ENCODE peak calls at places on chromosomes 12 and 14, in six cellular contexts. Q is IMR-90; G is CD8-positive, alpha-beta T cell; K is GM12878; M is stomach; Z is GM23338. T is an unnamed sample. For H3K4me1, the result is how much of the 10 kb centered on the place peaks cover.

GRCh38 chr12:39406257-39406656 is 36.7 kb downstream of the KIF21A start:
- DNase-seq in Q (no peak), G (no peak), K (no peak), M (no peak), Z (no peak), T (no peak)

GRCh38 chr14:23056257-23056955 is 914 bp downstream of the CDH24 start:
- DNase-seq in Q (peak), G (peak), K (no peak), M (peak), Z (peak), T (peak)

GRCh38 chr12:75553398-75553797 is 42.0 kb upstream of the KRR1 start:
- DNase-seq in Q (no peak), G (no peak), K (no peak), M (no peak), Z (peak), T (no peak)

GRCh38 chr14:103382375-103382774 is 2.8 kb upstream of the MARK3 start:
- DNase-seq in Q (peak), G (no peak), K (no peak), M (no peak), Z (no peak), T (peak)

GRCh38 chr14:69827560-69827959 is 30.5 kb upstream of the SLC10A1 start:
- DNase-seq in Q (no peak), G (no peak), K (no peak), M (no peak), Z (no peak), T (no peak)

GRCh38 chr12:52528641-52529143 is 8.5 kb upstream of the KRT5 start:
- DNase-seq in Q (no peak), G (no peak), K (no peak), M (no peak), Z (no peak), T (no peak)

GRCh38 chr12:53739285-53740129 is 12.3 kb upstream of the CALCOCO1 start:
- DNase-seq in Q (no peak), G (no peak), K (no peak), M (no peak), Z (peak), T (no peak)

GRCh38 chr12:105253882-105254513 is 18.0 kb upstream of the APPL2 start:
- DNase-seq in Q (peak), G (no peak), K (no peak), M (no peak), Z (no peak), T (peak)

GRCh38 chr14:67623114-67623513 is 3.4 kb downstream of the ARG2 start:
- DNase-seq in Q (no peak), G (no peak), K (no peak), M (no peak), Z (peak), T (no peak)

GRCh38 chr14:103625361-103626095 is 3.5 kb upstream of the KLC1 start:
- DNase-seq in Q (no peak), G (peak), K (no peak), M (no peak), Z (no peak), T (no peak)

GRCh38 chr14:80055226-80055625 is 156.1 kb downstream of the DIO2 start:
- DNase-seq in Q (peak), G (no peak), K (no peak), M (no peak), Z (no peak), T (no peak)

GRCh38 chr12:116982721-116983502 is 72.2 kb downstream of the FBXW8 start:
- DNase-seq in Q (peak), G (no peak), K (no peak), M (no peak), Z (no peak), T (no peak)

GRCh38 chr12:5969156-5969973 is 24.3 kb upstream of the ANO2 start:
- DNase-seq in Q (no peak), G (no peak), K (no peak), M (no peak), Z (no peak), T (no peak)

GRCh38 chr12:71795901-71796300 is 41.2 kb downstream of the RAB21 start:
- DNase-seq in Q (no peak), G (no peak), K (no peak), M (no peak), Z (no peak), T (no peak)

GRCh38 chr12:104351023-104351983 is 47.8 kb downstream of the EID3 start:
- DNase-seq in Q (no peak), G (no peak), K (no peak), M (no peak), Z (peak), T (peak)

GRCh38 chr14:100364403-100364802 is 41.3 kb downstream of the SLC25A47 start:
- DNase-seq in Q (no peak), G (no peak), K (no peak), M (no peak), Z (no peak), T (no peak)

GRCh38 chr14:22220427-22220826 is 368.6 kb downstream of the DAD1 start:
- DNase-seq in Q (peak), G (no peak), K (no peak), M (no peak), Z (no peak), T (no peak)

GRCh38 chr14:102929349-102930137 is 7.1 kb downstream of the AMN start:
- DNase-seq in Q (no peak), G (no peak), K (no peak), M (no peak), Z (no peak), T (no peak)

GRCh38 chr12:75568801-75569200 is 57.4 kb upstream of the KRR1 start:
- DNase-seq in Q (no peak), G (no peak), K (no peak), M (no peak), Z (no peak), T (no peak)

GRCh38 chr14:90554341-90554740 is 157.5 kb downstream of the CALM1 start:
- DNase-seq in Q (no peak), G (no peak), K (no peak), M (peak), Z (no peak), T (no peak)

GRCh38 chr14:94795372-94795771 is 25.5 kb upstream of the GSC start:
- DNase-seq in Q (no peak), G (no peak), K (no peak), M (no peak), Z (no peak), T (no peak)

GRCh38 chr12:104190151-104190550 is 25.4 kb upstream of the TXNRD1 start:
- DNase-seq in Q (peak), G (no peak), K (no peak), M (no peak), Z (no peak), T (no peak)

GRCh38 chr12:107402041-107403022 is 283.3 kb upstream of the PWP1 start:
- DNase-seq in Q (peak), G (peak), K (no peak), M (peak), Z (peak), T (peak)

GRCh38 chr12:6952121-6952859 is 1.1 kb downstream of the PTPN6 start:
- DNase-seq in Q (no peak), G (no peak), K (no peak), M (no peak), Z (no peak), T (no peak)

GRCh38 chr12:75471928-75472865 is 8.4 kb upstream of the GLIPR1 start:
- DNase-seq in Q (no peak), G (no peak), K (no peak), M (no peak), Z (no peak), T (no peak)

GRCh38 chr14:101932668-101933067 is 31.7 kb upstream of the DYNC1H1 start:
- DNase-seq in Q (peak), G (no peak), K (no peak), M (no peak), Z (no peak), T (peak)

GRCh38 chr14:90986510-90986909 is 73.9 kb downstream of the RPS6KA5 start:
- DNase-seq in Q (no peak), G (no peak), K (no peak), M (no peak), Z (peak), T (no peak)

DNA sequence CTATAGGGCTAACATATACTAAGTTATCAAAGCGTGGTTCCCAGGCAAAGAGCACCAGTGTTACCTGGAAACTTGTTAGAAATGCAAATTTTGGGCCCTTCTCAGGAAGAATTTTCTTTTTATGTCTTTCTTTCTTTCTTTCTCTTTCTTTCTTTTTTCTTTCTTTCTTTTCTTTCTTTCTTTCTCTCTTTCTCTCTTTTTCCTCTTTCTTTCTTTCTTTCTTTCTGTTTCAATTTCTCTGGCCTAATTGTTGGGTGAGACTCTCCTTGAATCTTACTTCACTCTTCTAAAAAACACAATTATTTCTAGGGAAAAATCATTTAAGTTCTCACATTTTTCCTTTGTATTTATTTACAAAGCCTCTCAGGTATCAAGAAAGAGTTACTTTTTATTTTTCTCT is 46.5 kb upstream of the RAP1B start:
- DNase-seq in Q (no peak), G (no peak), K (no peak), M (no peak), Z (no peak), T (no peak)
- H3K4me1 ChIP-seq in Q (under half), G (under half), K (under half), M (under half), Z (under half), T (under half)

GRCh38 chr12:115456946-115457689 is 773.1 kb upstream of the TBX3 start:
- DNase-seq in Q (no peak), G (no peak), K (no peak), M (no peak), Z (peak), T (no peak)
- TF ChIP-seq CTCF in Q (no peak), G (no peak), K (peak), M (no peak), Z (peak), T (no peak)

GRCh38 chr12:58069268-58069967 is 128.1 kb downstream of the ATP23 start:
- DNase-seq in Q (peak), G (no peak), K (no peak), M (no peak), Z (no peak), T (no peak)
- H3K4me1 ChIP-seq in Q (under half), G (under half), K (under half), M (under half), Z (under half), T (under half)

DNA sequence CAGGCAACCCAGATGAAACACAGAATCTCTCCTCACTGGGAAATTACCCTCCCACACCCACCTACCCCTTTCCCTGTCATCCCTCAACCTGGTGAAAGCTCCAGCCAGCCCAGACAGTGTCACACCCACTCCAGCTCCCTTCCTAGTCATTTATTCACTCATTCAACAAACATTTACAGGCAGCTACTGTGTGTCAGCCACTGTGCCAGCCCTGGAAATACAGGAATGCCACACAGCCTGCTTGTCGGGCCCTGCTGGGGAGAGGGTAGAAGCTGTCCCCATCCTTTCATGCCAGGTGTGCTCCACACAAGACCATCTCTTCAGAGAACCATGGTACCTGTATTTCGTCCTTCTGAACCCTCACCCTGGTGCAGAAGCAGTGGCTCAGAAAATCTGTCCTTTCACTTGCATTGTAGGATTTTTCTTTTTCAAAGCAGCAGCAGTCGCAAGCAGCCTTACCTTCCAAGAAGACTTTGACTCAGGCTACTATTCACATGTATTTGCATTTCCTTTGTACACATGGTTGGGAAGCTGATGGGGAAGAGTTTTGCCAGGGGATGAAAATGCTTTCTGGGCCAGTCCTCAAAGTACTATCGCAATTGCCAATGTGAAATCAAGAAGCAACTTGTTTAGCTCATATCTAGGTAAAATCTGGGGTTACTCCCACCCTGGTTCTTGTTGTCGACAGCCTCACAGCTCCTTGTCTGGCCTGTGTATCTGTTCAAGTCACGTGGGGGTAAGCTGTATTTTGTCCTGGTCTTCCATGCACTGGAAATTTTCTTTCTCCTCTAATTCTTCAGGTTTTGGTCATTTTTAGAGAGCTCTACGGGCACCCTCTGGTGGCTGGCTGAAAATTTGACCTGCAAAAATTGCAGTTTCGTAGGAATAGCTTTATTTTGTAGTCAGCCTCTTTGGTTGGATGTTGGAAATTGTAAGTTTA is 147.4 kb upstream of the EGLN3 start:
- DNase-seq in Q (peak), G (no peak), K (peak), M (peak), Z (peak), T (peak)
- TF ChIP-seq CTCF in Q (peak), G (no peak), K (peak), M (no peak), Z (peak), T (peak)

DNA sequence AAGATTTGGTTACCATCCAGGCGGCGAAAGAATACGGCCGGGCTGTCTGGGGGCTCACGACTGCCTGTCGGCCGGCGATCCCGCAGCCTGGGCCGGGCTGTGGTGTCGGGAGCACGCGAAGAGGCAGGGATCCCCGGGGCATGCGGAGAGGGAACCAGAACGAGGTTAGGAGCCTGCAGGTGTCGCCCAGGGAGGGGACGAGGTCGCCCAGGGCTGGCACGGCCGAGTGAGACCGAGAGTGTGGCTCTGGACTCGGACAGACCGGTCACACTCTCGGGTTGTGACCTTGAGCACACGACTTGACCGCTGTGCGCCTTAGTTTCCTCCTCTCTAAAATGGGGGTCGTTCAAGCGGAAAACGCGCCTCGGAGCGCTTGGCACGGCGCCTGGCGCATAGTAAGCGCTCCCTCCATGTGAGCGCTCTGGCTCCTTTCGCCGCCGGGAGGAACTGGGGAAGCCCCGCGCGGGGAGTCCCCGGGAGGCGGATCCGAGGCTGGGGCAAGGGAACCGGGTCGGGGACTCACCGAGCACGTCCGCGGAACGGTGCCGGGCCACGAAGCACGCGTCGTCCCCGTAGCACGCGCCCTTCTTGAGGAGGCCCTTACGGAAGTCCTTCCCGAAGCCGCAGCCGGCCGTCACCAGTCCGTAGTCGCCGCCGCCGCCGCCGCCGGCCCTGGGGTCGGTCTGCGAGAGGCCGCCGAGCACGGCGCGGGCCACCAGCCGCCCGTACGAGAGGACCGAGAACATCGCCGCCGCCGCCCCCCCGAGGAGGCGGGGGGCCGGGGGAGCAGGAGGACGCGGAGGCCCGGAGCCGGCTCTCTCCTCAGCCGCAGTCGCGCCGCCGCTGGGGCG is 607 bp downstream of the PPTC7 start:
- DNase-seq in Q (peak), G (peak), K (no peak), M (peak), Z (peak), T (peak)
- H3K4me1 ChIP-seq in Q (under half), G (half or more), K (under half), M (half or more), Z (under half), T (half or more)

GRCh38 chr14:93787465-93788306 is 599 bp downstream of the PRIMA1 start:
- DNase-seq in Q (no peak), G (no peak), K (no peak), M (no peak), Z (peak), T (no peak)

GRCh38 chr14:93789366-93790130 is 1.3 kb upstream of the PRIMA1 start:
- DNase-seq in Q (no peak), G (no peak), K (no peak), M (no peak), Z (peak), T (no peak)

GRCh38 chr14:93788307-93788556 is at the start of gene PRIMA1:
- DNase-seq in Q (no peak), G (no peak), K (no peak), M (no peak), Z (no peak), T (no peak)

GRCh38 chr14:93790966-93791365 is 2.7 kb upstream of the PRIMA1 start:
- DNase-seq in Q (no peak), G (no peak), K (no peak), M (no peak), Z (no peak), T (no peak)

GRCh38 chr14:93788557-93789365 is 476 bp upstream of the PRIMA1 start:
- DNase-seq in Q (no peak), G (no peak), K (no peak), M (peak), Z (peak), T (no peak)
- TF ChIP-seq CTCF in Q (no peak), G (no peak), K (no peak), M (no peak), Z (no peak), T (no peak)

GRCh38 chr12:26274441-26275312 is 79.3 kb downstream of the SSPN start:
- DNase-seq in Q (peak), G (no peak), K (peak), M (peak), Z (peak), T (peak)
- H3K4me1 ChIP-seq in Q (under half), G (under half), K (under half), M (under half), Z (under half), T (under half)

DNA sequence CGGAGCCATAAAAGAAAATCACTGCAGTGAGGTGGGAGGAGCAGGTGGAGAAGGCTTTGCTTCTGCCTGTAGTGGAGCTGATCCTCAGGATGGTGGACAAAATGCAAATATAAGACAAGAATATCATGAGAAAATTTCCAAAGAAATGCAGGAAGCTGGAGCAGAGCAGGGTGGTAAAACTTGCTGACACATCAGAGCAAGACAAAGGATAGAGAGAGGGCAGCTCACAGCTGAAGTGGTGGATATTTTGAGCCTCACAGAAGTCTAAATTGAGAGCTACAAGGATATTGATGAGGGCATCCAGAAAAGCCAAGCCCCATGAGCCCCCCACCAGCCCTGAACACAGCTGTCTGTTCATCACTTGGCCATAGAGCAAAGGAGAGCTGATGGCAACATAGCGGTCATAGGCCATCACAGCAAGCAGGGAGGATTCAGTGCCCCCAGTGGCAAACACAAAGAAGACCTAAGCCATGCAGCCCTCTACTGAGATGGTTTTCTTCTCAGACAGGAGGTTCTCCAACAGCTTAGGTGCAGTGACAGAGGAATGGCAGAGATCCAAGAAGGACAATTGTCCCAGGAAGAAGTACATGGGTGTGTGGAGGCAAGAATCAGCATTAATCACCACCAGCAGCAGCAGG is 30.0 kb upstream of the ANP32D start:
- DNase-seq in Q (no peak), G (no peak), K (no peak), M (no peak), Z (peak), T (no peak)
- TF ChIP-seq CTCF in Q (no peak), G (no peak), K (peak), M (no peak), Z (peak), T (no peak)

GRCh38 chr12:124743479-124744272 is 120.0 kb downstream of the SCARB1 start:
- DNase-seq in Q (no peak), G (no peak), K (no peak), M (no peak), Z (no peak), T (no peak)
- H3K4me1 ChIP-seq in Q (under half), G (under half), K (under half), M (half or more), Z (under half), T (under half)

T was measured in adrenal gland.